ENCODE peak calls at places on chromosome 14, in eight cellular contexts. One of them, this sample, is unnamed.

GRCh38 chr14:88790501-88791251 is 2.1 kb downstream of the EML5 start:
- DNase-seq in GM23338: no peak
- DNase-seq in GM06990: no peak
- DNase-seq in lung: no peak
- DNase-seq in WERI-Rb-1: no peak
- DNase-seq in fibroblast of the aortic adventitia: no peak
- DNase-seq in ovary: no peak
- DNase-seq in left ventricle myocardium inferior: no peak
- DNase-seq in this sample: no peak

GRCh38 chr14:90039253-90040010 is 22.4 kb upstream of the KCNK13 start:
- DNase-seq in GM06990: no peak
- DNase-seq in lung: no peak
- DNase-seq in left ventricle myocardium inferior: no peak
- DNase-seq in ovary: no peak
- DNase-seq in GM23338: no peak
- DNase-seq in WERI-Rb-1: peak; percentile 16
- DNase-seq in fibroblast of the aortic adventitia: no peak
- DNase-seq in this sample: no peak

GRCh38 chr14:80764496-80764895 is 177.0 kb downstream of the CEP128 start:
- DNase-seq in lung: no peak
- DNase-seq in fibroblast of the aortic adventitia: no peak
- DNase-seq in left ventricle myocardium inferior: no peak
- DNase-seq in GM23338: no peak
- DNase-seq in ovary: no peak
- DNase-seq in GM06990: no peak
- DNase-seq in WERI-Rb-1: no peak
- DNase-seq in this sample: no peak

GRCh38 chr14:65229431-65230286 is 127.3 kb upstream of the MAX start:
- DNase-seq in fibroblast of the aortic adventitia: peak; percentile 63
- DNase-seq in ovary: peak; percentile 53
- DNase-seq in WERI-Rb-1: no peak
- DNase-seq in left ventricle myocardium inferior: peak; percentile 27
- DNase-seq in lung: no peak
- DNase-seq in GM06990: no peak
- DNase-seq in GM23338: peak; percentile 71
- DNase-seq in this sample: no peak

GRCh38 chr14:69818760-69819191 is 21.7 kb upstream of the SLC10A1 start:
- DNase-seq in left ventricle myocardium inferior: no peak
- DNase-seq in lung: peak; percentile 52
- DNase-seq in ovary: peak; percentile 47
- DNase-seq in WERI-Rb-1: peak; percentile 88
- DNase-seq in GM23338: peak; percentile 84
- DNase-seq in GM06990: peak; percentile 43
- DNase-seq in fibroblast of the aortic adventitia: peak; percentile 72
- DNase-seq in this sample: peak; percentile 74

GRCh38 chr14:84006643-84007137 is 1523.3 kb upstream of the FLRT2 start:
- DNase-seq in WERI-Rb-1: no peak
- DNase-seq in GM23338: peak; percentile 33
- DNase-seq in lung: no peak
- DNase-seq in GM06990: no peak
- DNase-seq in fibroblast of the aortic adventitia: no peak
- DNase-seq in left ventricle myocardium inferior: no peak
- DNase-seq in ovary: no peak
- DNase-seq in this sample: no peak

GRCh38 chr14:96095581-96096476 is 56.7 kb downstream of the C14orf132 start:
- DNase-seq in WERI-Rb-1: peak; percentile 57
- DNase-seq in ovary: no peak
- DNase-seq in fibroblast of the aortic adventitia: peak; percentile 63
- DNase-seq in left ventricle myocardium inferior: no peak
- DNase-seq in GM23338: peak; percentile 43
- DNase-seq in GM06990: no peak
- DNase-seq in lung: peak; percentile 52
- DNase-seq in this sample: peak; percentile 55

GRCh38 chr14:76653875-76654572 is 107.2 kb upstream of the VASH1 start:
- DNase-seq in GM23338: no peak
- DNase-seq in lung: no peak
- DNase-seq in GM06990: no peak
- DNase-seq in fibroblast of the aortic adventitia: no peak
- DNase-seq in left ventricle myocardium inferior: no peak
- DNase-seq in WERI-Rb-1: no peak
- DNase-seq in ovary: no peak
- DNase-seq in this sample: no peak

GRCh38 chr14:22084393-22085281 is 411.0 kb upstream of the OR4E1 start:
- DNase-seq in lung: no peak
- DNase-seq in GM23338: peak; percentile 83
- DNase-seq in WERI-Rb-1: peak; percentile 10
- DNase-seq in ovary: no peak
- DNase-seq in fibroblast of the aortic adventitia: peak; percentile 70
- DNase-seq in GM06990: peak; percentile 17
- DNase-seq in left ventricle myocardium inferior: no peak
- DNase-seq in this sample: no peak

GRCh38 chr14:70067810-70068209 is 120.9 kb downstream of the SLC8A3 start:
- DNase-seq in lung: no peak
- DNase-seq in GM23338: no peak
- DNase-seq in left ventricle myocardium inferior: no peak
- DNase-seq in fibroblast of the aortic adventitia: no peak
- DNase-seq in WERI-Rb-1: no peak
- DNase-seq in GM06990: no peak
- DNase-seq in ovary: no peak
- DNase-seq in this sample: no peak

GRCh38 chr14:38256358-38256840 is 506 bp upstream of the CLEC14A start:
- DNase-seq in GM23338: no peak
- DNase-seq in ovary: no peak
- DNase-seq in left ventricle myocardium inferior: no peak
- DNase-seq in GM06990: no peak
- DNase-seq in lung: no peak
- DNase-seq in WERI-Rb-1: no peak
- DNase-seq in fibroblast of the aortic adventitia: peak; percentile 69
- DNase-seq in this sample: no peak
- TF ChIP-seq CTCF in GM23338: peak; percentile 33
- TF ChIP-seq CTCF in ovary: no peak
- TF ChIP-seq CTCF in left ventricle myocardium inferior: peak; percentile 53
- TF ChIP-seq CTCF in GM06990: no peak
- TF ChIP-seq CTCF in lung: no peak
- TF ChIP-seq CTCF in WERI-Rb-1: no peak
- TF ChIP-seq CTCF in fibroblast of the aortic adventitia: peak; percentile 11
- TF ChIP-seq CTCF in this sample: no peak

DNA sequence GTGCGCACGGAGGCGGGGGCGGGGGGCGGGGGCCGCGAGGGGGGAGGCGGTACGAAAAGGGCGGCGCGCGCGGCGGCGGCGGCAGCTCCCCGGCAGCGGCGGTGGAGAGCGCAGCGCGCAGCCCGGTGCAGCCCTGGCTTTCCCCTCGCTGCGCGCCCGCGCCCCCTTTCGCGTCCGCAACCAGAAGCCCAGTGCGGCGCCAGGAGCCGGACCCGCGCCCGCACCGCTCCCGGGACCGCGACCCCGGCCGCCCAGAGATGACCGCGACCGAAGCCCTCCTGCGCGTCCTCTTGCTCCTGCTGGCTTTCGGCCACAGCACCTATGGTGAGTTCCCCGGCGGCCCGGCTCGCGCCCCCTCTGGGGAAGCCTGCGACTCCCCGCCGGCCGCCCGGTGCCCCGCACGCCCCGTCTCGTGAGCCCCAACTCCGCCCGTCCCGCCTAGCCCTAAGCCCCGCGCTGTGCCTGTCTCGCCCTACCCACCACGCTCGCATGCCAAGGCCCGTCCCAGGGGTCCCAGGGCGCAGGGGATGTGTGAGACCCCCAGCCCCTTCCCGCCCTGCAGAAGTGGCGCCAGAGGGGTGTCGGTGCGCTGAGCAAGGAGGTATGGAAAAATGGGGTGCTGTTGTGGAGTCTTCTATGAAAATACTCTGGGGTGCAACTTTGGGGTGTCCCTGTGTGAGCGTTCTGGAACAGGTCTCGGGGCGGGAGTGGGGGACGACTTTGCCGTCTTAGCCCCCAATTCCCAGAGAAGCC is at the start of gene DLK1:
- DNase-seq in ovary: no peak
- DNase-seq in lung: no peak
- DNase-seq in left ventricle myocardium inferior: no peak
- DNase-seq in WERI-Rb-1: no peak
- DNase-seq in GM06990: no peak
- DNase-seq in fibroblast of the aortic adventitia: no peak
- DNase-seq in GM23338: peak; percentile 67
- DNase-seq in this sample: no peak
- H3K4me3 ChIP-seq in ovary: peak within 1 kb of the TSS; percentile 20
- H3K4me3 ChIP-seq in lung: no peak within 1 kb of the TSS
- H3K4me3 ChIP-seq in left ventricle myocardium inferior: peak within 1 kb of the TSS; percentile 49
- H3K4me3 ChIP-seq in WERI-Rb-1: no peak within 1 kb of the TSS
- H3K4me3 ChIP-seq in GM06990: no peak within 1 kb of the TSS
- H3K4me3 ChIP-seq in fibroblast of the aortic adventitia: no peak within 1 kb of the TSS
- H3K4me3 ChIP-seq in GM23338: peak within 1 kb of the TSS; percentile 58
- H3K4me3 ChIP-seq in this sample: no peak within 1 kb of the TSS

GRCh38 chr14:103905861-103906456 is 22.3 kb upstream of the TDRD9 start:
- DNase-seq in lung: no peak
- DNase-seq in WERI-Rb-1: no peak
- DNase-seq in GM23338: peak; percentile 68
- DNase-seq in left ventricle myocardium inferior: no peak
- DNase-seq in GM06990: no peak
- DNase-seq in ovary: no peak
- DNase-seq in fibroblast of the aortic adventitia: no peak
- DNase-seq in this sample: no peak

GRCh38 chr14:103899833-103900232 is 28.4 kb upstream of the TDRD9 start:
- DNase-seq in GM06990: no peak
- DNase-seq in left ventricle myocardium inferior: no peak
- DNase-seq in lung: no peak
- DNase-seq in fibroblast of the aortic adventitia: no peak
- DNase-seq in WERI-Rb-1: no peak
- DNase-seq in GM23338: no peak
- DNase-seq in ovary: no peak
- DNase-seq in this sample: no peak

GRCh38 chr14:103909531-103910261 is 18.6 kb upstream of the TDRD9 start:
- DNase-seq in left ventricle myocardium inferior: no peak
- DNase-seq in lung: no peak
- DNase-seq in WERI-Rb-1: no peak
- DNase-seq in fibroblast of the aortic adventitia: no peak
- DNase-seq in GM06990: no peak
- DNase-seq in ovary: peak; percentile 26
- DNase-seq in GM23338: no peak
- DNase-seq in this sample: no peak

GRCh38 chr14:103908580-103908979 is 19.7 kb upstream of the TDRD9 start:
- DNase-seq in fibroblast of the aortic adventitia: no peak
- DNase-seq in WERI-Rb-1: no peak
- DNase-seq in ovary: no peak
- DNase-seq in lung: no peak
- DNase-seq in left ventricle myocardium inferior: no peak
- DNase-seq in GM06990: no peak
- DNase-seq in GM23338: no peak
- DNase-seq in this sample: no peak

DNA sequence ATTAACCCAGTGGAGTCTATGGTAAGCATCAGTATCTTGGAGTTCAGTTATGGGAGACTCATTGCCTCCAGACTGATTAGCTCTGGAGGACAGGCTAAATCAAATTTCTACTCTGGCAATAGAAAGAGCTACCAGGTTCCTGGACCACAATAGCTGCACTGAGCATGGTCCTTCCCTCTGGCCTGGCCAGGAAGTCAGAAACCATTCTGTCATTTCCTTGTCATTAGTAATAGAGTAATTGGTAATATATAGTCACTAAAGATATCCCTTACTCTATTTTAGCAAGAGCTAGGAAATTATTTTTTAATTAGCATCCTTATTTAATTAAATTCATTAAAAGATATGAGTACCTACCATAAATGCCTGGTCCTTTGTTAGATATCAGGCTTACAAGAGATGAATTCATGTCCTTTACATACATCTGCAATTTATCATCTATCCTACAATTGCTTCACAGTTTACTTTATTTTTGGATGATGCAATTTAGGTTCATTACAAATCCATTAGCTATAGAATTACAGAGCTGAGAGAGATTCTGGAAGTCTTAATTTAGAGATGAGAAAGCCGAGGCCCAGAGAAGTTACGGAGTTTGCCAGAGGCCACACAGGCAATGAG is 23.7 kb upstream of the TDRD9 start:
- DNase-seq in lung: no peak
- DNase-seq in ovary: no peak
- DNase-seq in GM23338: no peak
- DNase-seq in WERI-Rb-1: no peak
- DNase-seq in GM06990: no peak
- DNase-seq in left ventricle myocardium inferior: no peak
- DNase-seq in fibroblast of the aortic adventitia: no peak
- DNase-seq in this sample: no peak
- TF ChIP-seq CTCF in lung: no peak
- TF ChIP-seq CTCF in ovary: no peak
- TF ChIP-seq CTCF in GM23338: no peak
- TF ChIP-seq CTCF in WERI-Rb-1: no peak
- TF ChIP-seq CTCF in GM06990: no peak
- TF ChIP-seq CTCF in left ventricle myocardium inferior: no peak
- TF ChIP-seq CTCF in fibroblast of the aortic adventitia: no peak
- TF ChIP-seq CTCF in this sample: no peak

DNA sequence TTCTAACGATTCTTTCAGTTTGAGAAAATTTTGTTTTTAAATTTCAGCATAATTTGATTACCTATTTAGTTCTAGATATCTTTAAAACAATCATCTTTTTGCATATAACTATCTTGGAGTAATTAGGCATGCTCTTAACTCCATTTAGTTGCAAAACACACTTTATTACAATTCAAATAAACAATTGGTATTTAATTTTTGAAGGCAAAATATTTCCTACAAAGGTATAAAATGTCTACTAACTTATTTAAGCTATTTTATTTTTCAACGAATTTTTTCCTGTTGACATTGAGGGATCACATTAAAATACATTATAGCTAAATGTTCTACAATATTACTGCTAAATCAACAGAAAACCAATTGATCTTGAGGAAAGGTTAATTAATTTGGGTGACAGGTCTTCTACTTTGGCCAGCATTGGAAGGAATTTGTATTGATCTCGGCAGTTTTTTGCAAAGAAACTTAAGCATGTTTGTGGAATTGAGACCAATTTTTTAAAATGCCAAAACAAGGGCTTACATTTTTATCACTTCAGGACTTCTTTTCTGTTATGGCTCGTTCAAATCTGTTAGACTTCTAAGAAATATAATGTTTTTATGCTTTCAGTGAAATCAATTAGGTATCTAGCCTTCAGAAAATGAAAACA is 8.1 kb downstream of the FOXA1 start:
- DNase-seq in GM06990: no peak
- DNase-seq in ovary: no peak
- DNase-seq in fibroblast of the aortic adventitia: no peak
- DNase-seq in GM23338: no peak
- DNase-seq in lung: no peak
- DNase-seq in left ventricle myocardium inferior: no peak
- DNase-seq in WERI-Rb-1: no peak
- DNase-seq in this sample: no peak
- H3K4me3 ChIP-seq in GM06990: no peak overlapping the region
- H3K4me3 ChIP-seq in ovary: no peak overlapping the region
- H3K4me3 ChIP-seq in fibroblast of the aortic adventitia: no peak overlapping the region
- H3K4me3 ChIP-seq in GM23338: peak overlapping the region; percentile 75
- H3K4me3 ChIP-seq in lung: no peak overlapping the region
- H3K4me3 ChIP-seq in left ventricle myocardium inferior: no peak overlapping the region
- H3K4me3 ChIP-seq in WERI-Rb-1: no peak overlapping the region
- H3K4me3 ChIP-seq in this sample: no peak overlapping the region

This sample was measured in HFF-Myc.